ENCODE peak calls at places on chromosomes 3 and 15, in four cellular contexts. L, F, J and C are unnamed samples.

GRCh38 chr3:150739877-150740645 is 22.9 kb downstream of the SIAH2 start:
- DNase-seq in L (no peak), F (no peak), J (no peak), C (no peak)

GRCh38 chr3:142896996-142897395 is 8.1 kb upstream of the PCOLCE2 start:
- DNase-seq in L (no peak), F (no peak), J (peak), C (no peak)

GRCh38 chr3:94305835-94306685 is 243.2 kb downstream of the NSUN3 start:
- DNase-seq in L (no peak), F (no peak), J (no peak), C (no peak)

GRCh38 chr15:85154061-85154460 is 172.4 kb downstream of the PDE8A start:
- DNase-seq in L (no peak), F (no peak), J (no peak), C (no peak)

GRCh38 chr15:28892789-28893610 is 7.2 kb downstream of the APBA2 start:
- DNase-seq in L (no peak), F (peak), J (peak), C (peak)

GRCh38 chr3:14239940-14240339 is 61.3 kb downstream of the LSM3 start:
- DNase-seq in L (no peak), F (no peak), J (no peak), C (no peak)

GRCh38 chr3:149385617-149386298 is 8.3 kb upstream of the TM4SF1 start:
- DNase-seq in L (no peak), F (no peak), J (no peak), C (no peak)

GRCh38 chr3:192844366-192844765 is 73.3 kb downstream of the MB21D2 start:
- DNase-seq in L (no peak), F (no peak), J (no peak), C (no peak)

GRCh38 chr3:5057857-5058324 is 64.2 kb upstream of the ARL8B start:
- DNase-seq in L (peak), F (peak), J (peak), C (peak)

GRCh38 chr15:91553455-91553854 is 300.1 kb upstream of the SLCO3A1 start:
- DNase-seq in L (no peak), F (no peak), J (no peak), C (no peak)

GRCh38 chr3:36796896-36797295 is 32.5 kb upstream of the DCLK3 start:
- DNase-seq in L (no peak), F (peak), J (peak), C (peak)

GRCh38 chr3:194101592-194102432 is 34.1 kb upstream of the HES1 start:
- DNase-seq in L (no peak), F (no peak), J (no peak), C (no peak)

GRCh38 chr15:89746386-89746974 is 4.6 kb downstream of the MESP1 start:
- DNase-seq in L (no peak), F (no peak), J (no peak), C (no peak)

GRCh38 chr15:77640615-77641014 is 7.9 kb upstream of the LINGO1 start:
- DNase-seq in L (no peak), F (no peak), J (no peak), C (no peak)

GRCh38 chr15:75454471-75455418 is 3.3 kb upstream of the SIN3A start:
- DNase-seq in L (peak), F (no peak), J (peak), C (peak)

GRCh38 chr15:25172691-25173090 is 217.9 kb downstream of the SNRPN start:
- DNase-seq in L (no peak), F (no peak), J (no peak), C (no peak)

GRCh38 chr3:123660900-123661299 is 76.0 kb upstream of the HACD2 start:
- DNase-seq in L (no peak), F (peak), J (no peak), C (peak)

GRCh38 chr15:101022306-101022705 is 103.1 kb downstream of the LRRK1 start:
- DNase-seq in L (no peak), F (no peak), J (no peak), C (no peak)

GRCh38 chr3:38454179-38454883 is 641 bp downstream of the ACVR2B start:
- DNase-seq in L (peak), F (no peak), J (peak), C (peak)

GRCh38 chr3:45605569-45605968 is 11.0 kb downstream of the LIMD1 start:
- DNase-seq in L (no peak), F (no peak), J (no peak), C (no peak)

GRCh38 chr15:99944131-99944530 is 210.9 kb upstream of the LYSMD4 start:
- DNase-seq in L (no peak), F (no peak), J (no peak), C (no peak)

GRCh38 chr3:148128136-148128535 is 569.6 kb upstream of the AGTR1 start:
- DNase-seq in L (no peak), F (no peak), J (no peak), C (no peak)